ENCODE peak calls at places on chromosomes 11 and 22, in five cellular contexts. One of them, this sample, is unnamed.

GRCh38 chr11:43756575-43756974 is 76.0 kb downstream of the HSD17B12 start:
- DNase-seq in GM12865: no peak
- DNase-seq in colonic mucosa: no peak
- DNase-seq in spleen: no peak
- DNase-seq in hepatocyte: no peak
- DNase-seq in this sample: no peak

GRCh38 chr11:72584293-72584921 is 89.8 kb downstream of the PDE2A start:
- DNase-seq in GM12865: no peak
- DNase-seq in colonic mucosa: peak; percentile 41
- DNase-seq in spleen: peak; percentile 92
- DNase-seq in hepatocyte: no peak
- DNase-seq in this sample: no peak

GRCh38 chr11:75400110-75400865 is 970 bp downstream of the RPS3 start:
- DNase-seq in GM12865: no peak
- DNase-seq in colonic mucosa: no peak
- DNase-seq in spleen: no peak
- DNase-seq in hepatocyte: no peak
- DNase-seq in this sample: no peak

GRCh38 chr11:26442131-26442530 is 110.2 kb downstream of the ANO3 start:
- DNase-seq in GM12865: no peak
- DNase-seq in colonic mucosa: no peak
- DNase-seq in spleen: no peak
- DNase-seq in hepatocyte: no peak
- DNase-seq in this sample: no peak

GRCh38 chr11:73481626-73482025 is 105.4 kb downstream of the RELT start:
- DNase-seq in GM12865: no peak
- DNase-seq in colonic mucosa: no peak
- DNase-seq in spleen: no peak
- DNase-seq in hepatocyte: no peak
- DNase-seq in this sample: no peak

GRCh38 chr11:13210424-13210823 is 67.2 kb upstream of the BMAL1 start:
- DNase-seq in GM12865: peak; percentile 61
- DNase-seq in colonic mucosa: peak; percentile 64
- DNase-seq in spleen: no peak
- DNase-seq in hepatocyte: peak; percentile 79
- DNase-seq in this sample: peak; percentile 76

GRCh38 chr11:64341851-64342791 is 2.1 kb downstream of the CCDC88B start:
- DNase-seq in GM12865: peak; percentile 90
- DNase-seq in colonic mucosa: peak; percentile 97
- DNase-seq in spleen: peak; percentile 97
- DNase-seq in hepatocyte: peak; percentile 93
- DNase-seq in this sample: no peak

GRCh38 chr22:27616033-27616432 is 185.5 kb downstream of the MN1 start:
- DNase-seq in GM12865: no peak
- DNase-seq in colonic mucosa: no peak
- DNase-seq in spleen: no peak
- DNase-seq in hepatocyte: no peak
- DNase-seq in this sample: no peak

GRCh38 chr11:134750619-134751018 is 338.6 kb upstream of the B3GAT1 start:
- DNase-seq in GM12865: no peak
- DNase-seq in colonic mucosa: no peak
- DNase-seq in spleen: peak; percentile 57
- DNase-seq in hepatocyte: no peak
- DNase-seq in this sample: no peak

GRCh38 chr11:46686886-46687810 is 13.3 kb downstream of the ARHGAP1 start:
- DNase-seq in GM12865: no peak
- DNase-seq in colonic mucosa: no peak
- DNase-seq in spleen: no peak
- DNase-seq in hepatocyte: no peak
- DNase-seq in this sample: no peak

GRCh38 chr11:111944651-111945051 is 7.5 kb downstream of the DIXDC1 start:
- DNase-seq in GM12865: no peak
- DNase-seq in colonic mucosa: no peak
- DNase-seq in spleen: no peak
- DNase-seq in hepatocyte: no peak
- DNase-seq in this sample: no peak

GRCh38 chr11:3880724-3881123 is 25.3 kb downstream of the STIM1 start:
- DNase-seq in GM12865: peak; percentile 72
- DNase-seq in colonic mucosa: no peak
- DNase-seq in spleen: no peak
- DNase-seq in hepatocyte: no peak
- DNase-seq in this sample: no peak

GRCh38 chr11:88399171-88399570 is 61.6 kb upstream of the CTSC start:
- DNase-seq in GM12865: no peak
- DNase-seq in colonic mucosa: no peak
- DNase-seq in spleen: no peak
- DNase-seq in hepatocyte: no peak
- DNase-seq in this sample: no peak

GRCh38 chr11:409008-409599 is 5.7 kb downstream of the SIGIRR start:
- DNase-seq in GM12865: no peak
- DNase-seq in colonic mucosa: no peak
- DNase-seq in spleen: no peak
- DNase-seq in hepatocyte: no peak
- DNase-seq in this sample: no peak

GRCh38 chr22:48464246-48464645 is 1363.4 kb downstream of the BRD1 start:
- DNase-seq in GM12865: no peak
- DNase-seq in colonic mucosa: no peak
- DNase-seq in spleen: peak; percentile 28
- DNase-seq in hepatocyte: no peak
- DNase-seq in this sample: no peak

GRCh38 chr11:116707250-116707649 is 65.5 kb downstream of the BUD13 start:
- DNase-seq in GM12865: no peak
- DNase-seq in colonic mucosa: peak; percentile 62
- DNase-seq in spleen: no peak
- DNase-seq in hepatocyte: no peak
- DNase-seq in this sample: peak; percentile 47

GRCh38 chr22:44448271-44448780 is 49.7 kb downstream of the RTL6 start:
- DNase-seq in GM12865: peak; percentile 33
- DNase-seq in colonic mucosa: no peak
- DNase-seq in spleen: peak; percentile 68
- DNase-seq in hepatocyte: peak; percentile 73
- DNase-seq in this sample: no peak

GRCh38 chr11:75474878-75475766 is 42.1 kb upstream of the KLHL35 start:
- DNase-seq in GM12865: peak; percentile 43
- DNase-seq in colonic mucosa: peak; percentile 45
- DNase-seq in spleen: peak; percentile 87
- DNase-seq in hepatocyte: peak; percentile 59
- DNase-seq in this sample: peak; percentile 71

GRCh38 chr22:42743501-42743991 is 22.9 kb upstream of the A4GALT start:
- DNase-seq in GM12865: no peak
- DNase-seq in colonic mucosa: peak; percentile 45
- DNase-seq in spleen: peak; percentile 84
- DNase-seq in hepatocyte: peak; percentile 67
- DNase-seq in this sample: no peak

GRCh38 chr11:63635762-63636465 is 21.7 kb upstream of the PLAAT3 start:
- DNase-seq in GM12865: peak; percentile 73
- DNase-seq in colonic mucosa: peak; percentile 66
- DNase-seq in spleen: no peak
- DNase-seq in hepatocyte: peak; percentile 82
- DNase-seq in this sample: peak; percentile 72

GRCh38 chr11:114318361-114318760 is 22.2 kb downstream of the NNMT start:
- DNase-seq in GM12865: no peak
- DNase-seq in colonic mucosa: no peak
- DNase-seq in spleen: no peak
- DNase-seq in hepatocyte: no peak
- DNase-seq in this sample: no peak

GRCh38 chr22:33380789-33381530 is 322.8 kb upstream of the SYN3 start:
- DNase-seq in GM12865: peak; percentile 34
- DNase-seq in colonic mucosa: no peak
- DNase-seq in spleen: no peak
- DNase-seq in hepatocyte: peak; percentile 12
- DNase-seq in this sample: no peak

GRCh38 chr11:128195057-128195751 is 392.2 kb downstream of the ETS1 start:
- DNase-seq in GM12865: peak; percentile 9
- DNase-seq in colonic mucosa: no peak
- DNase-seq in spleen: no peak
- DNase-seq in hepatocyte: no peak
- DNase-seq in this sample: no peak

GRCh38 chr11:68148882-68149281 is 27.7 kb upstream of the CHKA start:
- DNase-seq in GM12865: no peak
- DNase-seq in colonic mucosa: peak; percentile 53
- DNase-seq in spleen: no peak
- DNase-seq in hepatocyte: no peak
- DNase-seq in this sample: no peak

GRCh38 chr22:28112548-28113043 is 193.5 kb upstream of the PITPNB start:
- DNase-seq in GM12865: peak; percentile 42
- DNase-seq in colonic mucosa: no peak
- DNase-seq in spleen: no peak
- DNase-seq in hepatocyte: peak; percentile 46
- DNase-seq in this sample: no peak

GRCh38 chr11:64245401-64245796 is 1.3 kb downstream of the PPP1R14B start:
- DNase-seq in GM12865: peak; percentile 53
- DNase-seq in colonic mucosa: no peak
- DNase-seq in spleen: peak; percentile 90
- DNase-seq in hepatocyte: no peak
- DNase-seq in this sample: no peak

GRCh38 chr11:86372586-86372985 is 2.1 kb upstream of the CCDC81 start:
- DNase-seq in GM12865: no peak
- DNase-seq in colonic mucosa: no peak
- DNase-seq in spleen: no peak
- DNase-seq in hepatocyte: no peak
- DNase-seq in this sample: no peak

GRCh38 chr11:86370922-86371614 is 3.6 kb upstream of the CCDC81 start:
- DNase-seq in GM12865: no peak
- DNase-seq in colonic mucosa: no peak
- DNase-seq in spleen: no peak
- DNase-seq in hepatocyte: peak; percentile 54
- DNase-seq in this sample: peak; percentile 78

GRCh38 chr11:86374586-86374985 is at the start of gene CCDC81:
- DNase-seq in GM12865: no peak
- DNase-seq in colonic mucosa: no peak
- DNase-seq in spleen: no peak
- DNase-seq in hepatocyte: peak; percentile 13
- DNase-seq in this sample: no peak

GRCh38 chr11:86377972-86378371 is 3.3 kb downstream of the CCDC81 start:
- DNase-seq in GM12865: no peak
- DNase-seq in colonic mucosa: no peak
- DNase-seq in spleen: no peak
- DNase-seq in hepatocyte: no peak
- DNase-seq in this sample: no peak

DNA sequence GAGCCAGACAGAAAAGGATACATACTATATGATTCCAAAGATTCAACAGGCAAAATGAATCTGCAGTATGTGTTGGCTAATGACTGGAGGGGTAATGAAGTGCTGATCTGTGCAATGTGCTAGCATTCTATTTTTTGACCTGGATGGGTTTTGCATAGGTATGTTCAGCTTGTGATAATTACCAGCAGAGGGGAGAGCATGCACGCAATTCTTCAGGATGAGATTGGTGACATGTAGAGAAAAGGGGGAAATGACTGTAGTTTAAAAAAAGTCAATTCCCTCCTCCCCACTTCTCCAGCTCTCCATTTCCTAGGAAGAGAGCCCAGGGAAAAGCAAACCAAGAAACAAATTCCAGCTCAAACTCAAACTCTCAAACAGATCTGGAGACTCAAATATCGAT is 566 bp upstream of the CCDC81 start:
- DNase-seq in GM12865: no peak
- DNase-seq in colonic mucosa: no peak
- DNase-seq in spleen: no peak
- DNase-seq in hepatocyte: no peak
- DNase-seq in this sample: no peak
- H3K4me3 ChIP-seq in GM12865: no peak overlapping the region
- H3K4me3 ChIP-seq in colonic mucosa: no peak overlapping the region
- H3K4me3 ChIP-seq in spleen: no peak overlapping the region
- H3K4me3 ChIP-seq in hepatocyte: no peak overlapping the region
- H3K4me3 ChIP-seq in this sample: no peak overlapping the region

DNA sequence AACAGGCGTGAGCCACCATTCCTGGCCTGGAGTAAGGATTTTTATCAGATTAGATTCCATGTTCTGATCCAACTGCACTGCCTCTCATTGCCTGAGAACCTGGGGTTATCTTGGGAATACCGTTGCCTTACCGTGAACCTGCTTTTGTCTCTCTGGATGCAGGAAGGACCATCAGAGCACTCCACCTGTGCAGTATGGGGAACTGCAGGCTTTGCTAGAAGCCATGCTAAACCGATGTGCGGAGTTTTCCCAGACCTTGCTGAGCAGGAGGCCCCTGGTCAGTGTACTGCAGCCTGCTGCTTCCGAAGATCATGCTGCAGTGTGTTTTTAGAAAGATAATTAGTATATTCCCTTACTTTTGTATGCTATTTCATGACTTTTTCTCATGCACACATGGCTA is 43.6 kb downstream of the MEI1 start:
- DNase-seq in GM12865: no peak
- DNase-seq in colonic mucosa: no peak
- DNase-seq in spleen: no peak
- DNase-seq in hepatocyte: no peak
- DNase-seq in this sample: no peak
- TF ChIP-seq CTCF in GM12865: no peak
- TF ChIP-seq CTCF in colonic mucosa: no peak
- TF ChIP-seq CTCF in spleen: no peak
- TF ChIP-seq CTCF in hepatocyte: no peak
- TF ChIP-seq CTCF in this sample: peak; percentile 33

DNA sequence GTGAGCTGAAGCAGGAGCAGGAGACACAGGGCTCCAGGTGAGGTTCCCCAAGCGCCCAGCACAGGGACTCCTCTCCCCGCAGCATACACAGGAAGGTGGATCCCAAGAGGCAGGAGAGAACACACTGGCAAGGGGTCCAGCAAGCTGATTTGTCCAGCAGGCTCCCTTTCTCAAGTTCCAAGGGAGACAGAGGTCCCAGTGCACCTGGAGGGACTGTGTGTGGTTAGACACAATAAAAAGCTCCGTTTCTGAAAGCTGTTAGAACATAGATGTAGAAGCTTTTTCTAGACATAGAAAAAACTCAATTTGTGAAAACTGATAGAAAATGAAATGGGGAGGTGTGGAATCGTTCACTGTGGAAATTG is 1.8 kb downstream of the CALCB start:
- DNase-seq in GM12865: no peak
- DNase-seq in colonic mucosa: no peak
- DNase-seq in spleen: no peak
- DNase-seq in hepatocyte: no peak
- DNase-seq in this sample: no peak
- H3K4me3 ChIP-seq in GM12865: no peak overlapping the region
- H3K4me3 ChIP-seq in colonic mucosa: no peak overlapping the region
- H3K4me3 ChIP-seq in spleen: no peak overlapping the region
- H3K4me3 ChIP-seq in hepatocyte: no peak overlapping the region
- H3K4me3 ChIP-seq in this sample: no peak overlapping the region

DNA sequence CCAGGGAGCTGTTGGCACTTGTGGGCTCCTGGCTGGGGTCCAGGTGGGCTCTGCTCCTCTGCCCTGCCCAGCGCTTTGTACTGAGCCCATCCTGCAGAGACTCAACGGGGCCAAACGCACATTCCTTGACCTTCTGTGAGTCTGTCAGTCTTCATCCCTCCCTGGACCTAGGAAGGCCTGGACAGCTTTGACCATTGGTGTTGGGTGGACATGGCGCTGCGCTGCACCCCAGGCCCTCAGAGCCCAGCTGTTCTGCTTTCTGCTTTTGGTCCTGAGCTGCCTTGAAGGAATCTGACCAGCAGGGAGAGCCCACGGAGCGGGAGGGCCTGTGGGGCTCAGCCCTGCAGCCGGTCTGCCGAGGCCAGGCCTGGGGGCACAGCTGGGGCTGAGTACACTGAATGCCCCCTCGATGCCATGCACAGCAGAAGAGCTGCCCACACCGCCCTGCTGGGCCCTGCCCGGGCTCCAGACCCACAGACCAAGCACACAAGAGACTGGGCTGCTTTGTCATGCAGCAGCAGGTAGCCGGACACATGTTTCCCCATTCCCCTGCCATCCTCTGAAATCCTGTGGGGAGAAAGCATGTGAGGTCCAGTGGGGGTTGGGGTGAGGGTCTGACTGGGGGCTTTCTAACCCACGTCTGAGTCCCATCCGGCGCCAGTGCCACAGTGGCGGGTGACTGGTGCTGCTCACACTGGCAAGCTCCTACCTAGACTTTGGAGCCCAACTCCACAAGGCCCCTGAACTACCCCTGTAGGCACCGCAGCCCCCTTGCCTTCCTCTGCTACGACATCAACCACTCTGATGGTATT is 24.1 kb upstream of the CCDC188 start:
- DNase-seq in GM12865: peak; percentile 6
- DNase-seq in colonic mucosa: no peak
- DNase-seq in spleen: no peak
- DNase-seq in hepatocyte: peak; percentile 38
- DNase-seq in this sample: no peak
- TF ChIP-seq CTCF in GM12865: no peak
- TF ChIP-seq CTCF in colonic mucosa: no peak
- TF ChIP-seq CTCF in spleen: peak; percentile 56
- TF ChIP-seq CTCF in hepatocyte: peak; percentile 35
- TF ChIP-seq CTCF in this sample: no peak

This sample was measured in Caco-2.